ENCODE peak calls at places on chromosomes 6 and 20, in six cellular contexts. E is activated CD4-positive, alpha-beta T cell treated with anti-CD3 and anti-CD28 coated beads, Interleukin-2, amount 50 U/mL, for 24 hours; O is dermis microvascular lymphatic vessel endothelial cell; H is ovary; N is stimulated activated CD4-positive, alpha-beta T cell treated with anti-CD3 and anti-CD28 coated beads, Interleukin-4, amount 100 ng/mL, for 48 hours; X is effector CD4-positive, alpha-beta T cell. A is an unnamed sample.

GRCh38 chr6:99814230-99814928 is 179.6 kb downstream of the MCHR2 start:
- DNase-seq in E (no peak), O (no peak), H (no peak), N (no peak), X (no peak), A (no peak)

GRCh38 chr20:51639206-51639832 is 96.8 kb upstream of the NFATC2 start:
- DNase-seq in E (peak), O (peak), H (peak), N (peak), X (peak), A (peak)

GRCh38 chr6:32936247-32937152 is 4.3 kb downstream of the HLA-DMB start:
- DNase-seq in E (no peak), O (no peak), H (no peak), N (no peak), X (no peak), A (no peak)

GRCh38 chr6:16841241-16841640 is 80.0 kb upstream of the ATXN1 start:
- DNase-seq in E (no peak), O (no peak), H (no peak), N (no peak), X (no peak), A (no peak)

GRCh38 chr6:72649032-72649984 is 27.4 kb downstream of the KCNQ5 start:
- DNase-seq in E (no peak), O (peak), H (no peak), N (no peak), X (no peak), A (no peak)

GRCh38 chr6:25369043-25369442 is 89.9 kb downstream of the CARMIL1 start:
- DNase-seq in E (no peak), O (no peak), H (no peak), N (no peak), X (no peak), A (no peak)

GRCh38 chr20:63738687-63739128 is 868 bp upstream of the SLC2A4RG start:
- DNase-seq in E (no peak), O (no peak), H (peak), N (peak), X (peak), A (peak)

GRCh38 chr6:131894735-131895424 is 56.3 kb downstream of the CCN2 start:
- DNase-seq in E (no peak), O (no peak), H (no peak), N (no peak), X (no peak), A (peak)

GRCh38 chr6:33761922-33762629 is 15.4 kb upstream of the IP6K3 start:
- DNase-seq in E (peak), O (no peak), H (peak), N (peak), X (no peak), A (peak)

GRCh38 chr20:24560571-24561485 is 91.4 kb downstream of the SYNDIG1 start:
- DNase-seq in E (no peak), O (no peak), H (no peak), N (no peak), X (no peak), A (no peak)

GRCh38 chr6:23081701-23082100 is 512.3 kb downstream of the HDGFL1 start:
- DNase-seq in E (no peak), O (no peak), H (no peak), N (no peak), X (no peak), A (no peak)

GRCh38 chr20:64254571-64255360 is 782 bp upstream of the PCMTD2 start:
- DNase-seq in E (no peak), O (no peak), H (no peak), N (no peak), X (no peak), A (no peak)

GRCh38 chr20:39985276-39985675 is 703.8 kb downstream of the MAFB start:
- DNase-seq in E (no peak), O (no peak), H (no peak), N (no peak), X (no peak), A (no peak)

GRCh38 chr20:13288357-13288756 is 67.3 kb downstream of the ISM1 start:
- DNase-seq in E (no peak), O (no peak), H (no peak), N (no peak), X (no peak), A (peak)

GRCh38 chr20:32455901-32456701 is 98.0 kb downstream of the ASXL1 start:
- DNase-seq in E (no peak), O (no peak), H (peak), N (no peak), X (no peak), A (no peak)

A was measured in left lobe of liver.